ENCODE peak calls at places on chromosome 1, in four cellular contexts. M is SK-N-SH, Y is RCC 7860, T is AG04450. U is an unnamed sample.

GRCh38 chr1:176111835-176112234 is 95.3 kb downstream of the COP1 start:
- DNase-seq in Y (no peak), M (no peak), T (no peak), U (peak)

GRCh38 chr1:85583355-85584263 is 3.0 kb downstream of the CCN1 start:
- DNase-seq in T (no peak), M (no peak), Y (no peak), U (no peak)

GRCh38 chr1:234933475-234933874 is 195.2 kb downstream of the TOMM20 start:
- DNase-seq in M (no peak), T (no peak), Y (peak), U (no peak)

GRCh38 chr1:112501810-112502641 is 6.7 kb upstream of the WNT2B start:
- DNase-seq in M (peak), T (no peak), Y (peak), U (peak)

GRCh38 chr1:225462714-225463574 is 35.1 kb upstream of the LBR start:
- DNase-seq in T (no peak), Y (no peak), M (peak), U (peak)

GRCh38 chr1:167987174-167987573 is 50.3 kb upstream of the MPC2 start:
- DNase-seq in T (no peak), Y (peak), M (no peak), U (no peak)

GRCh38 chr1:156086256-156086662 is 4.0 kb upstream of the MEX3A start:
- DNase-seq in M (no peak), T (no peak), Y (no peak), U (no peak)

GRCh38 chr1:205675247-205675646 is 5.1 kb downstream of the SLC45A3 start:
- DNase-seq in Y (no peak), T (no peak), M (no peak), U (no peak)

GRCh38 chr1:233737341-233737740 is 123.4 kb downstream of the KCNK1 start:
- DNase-seq in T (no peak), M (no peak), Y (no peak), U (no peak)

GRCh38 chr1:44542415-44543063 is 131.7 kb downstream of the TMEM53 start:
- DNase-seq in M (no peak), Y (no peak), T (no peak), U (no peak)